ENCODE peak calls at places on chromosome 11, in seven cellular contexts. V is neural progenitor cell, E is ovary, Q is NB4, I is transverse colon, P is spleen, T is fibroblast of lung. B is an unnamed sample.

GRCh38 chr11:132080121-132080520 is 709.7 kb downstream of the NTM start:
- DNase-seq in T (no peak), E (no peak), Q (no peak), I (no peak), P (no peak), V (no peak), B (no peak)

GRCh38 chr11:19284881-19285280 is 44.1 kb upstream of the E2F8 start:
- DNase-seq in T (no peak), I (no peak), E (no peak), V (no peak), P (no peak), Q (no peak), B (no peak)

GRCh38 chr11:134033696-134034491 is 35.0 kb upstream of the JAM3 start:
- DNase-seq in V (peak), Q (peak), E (peak), P (peak), T (peak), I (peak), B (no peak)

GRCh38 chr11:58301576-58301975 is 33.5 kb upstream of the OR10W1 start:
- DNase-seq in P (no peak), I (no peak), E (no peak), V (no peak), T (peak), Q (no peak), B (no peak)

GRCh38 chr11:22244986-22245592 is 52.2 kb downstream of the ANO5 start:
- DNase-seq in Q (peak), I (peak), P (no peak), E (no peak), T (peak), V (peak), B (peak)

GRCh38 chr11:69468236-69468635 is 13.2 kb upstream of the LINC01488 start:
- DNase-seq in Q (no peak), P (peak), T (no peak), I (no peak), V (no peak), E (no peak), B (no peak)

GRCh38 chr11:88196393-88196792 is 21.1 kb upstream of the RAB38 start:
- DNase-seq in I (no peak), T (no peak), V (no peak), Q (no peak), E (no peak), P (no peak), B (no peak)

GRCh38 chr11:131748146-131749050 is 378.0 kb downstream of the NTM start:
- DNase-seq in P (no peak), I (peak), T (peak), E (no peak), V (peak), Q (peak), B (no peak)

GRCh38 chr11:8757047-8757446 is 74.5 kb downstream of the RPL27A start:
- DNase-seq in Q (no peak), P (no peak), V (no peak), I (no peak), T (peak), E (no peak), B (no peak)

GRCh38 chr11:93504110-93505095 is 38.8 kb downstream of the SMCO4 start:
- DNase-seq in Q (no peak), E (no peak), V (no peak), T (no peak), I (no peak), P (no peak), B (no peak)

GRCh38 chr11:100220801-100221200 is 466.3 kb upstream of the ARHGAP42 start:
- DNase-seq in T (no peak), P (no peak), V (peak), Q (no peak), E (no peak), I (no peak), B (no peak)

GRCh38 chr11:32752001-32752400 is 42.5 kb downstream of the CCDC73 start:
- DNase-seq in I (no peak), P (no peak), E (no peak), T (no peak), Q (no peak), V (no peak), B (no peak)

GRCh38 chr11:28767574-28767973 is 659.4 kb downstream of the METTL15 start:
- DNase-seq in E (no peak), V (no peak), P (no peak), Q (no peak), I (no peak), T (peak), B (no peak)

GRCh38 chr11:70501933-70502540 is 103.7 kb downstream of the CTTN start:
- DNase-seq in Q (no peak), P (peak), T (no peak), E (no peak), I (no peak), V (no peak), B (no peak)

GRCh38 chr11:11608783-11609232 is 13.0 kb downstream of the GALNT18 start:
- DNase-seq in T (peak), Q (no peak), P (no peak), I (no peak), V (no peak), E (no peak), B (no peak)

GRCh38 chr11:106202935-106203620 is 125.6 kb downstream of the AASDHPPT start:
- DNase-seq in E (no peak), V (no peak), I (no peak), T (peak), Q (no peak), P (no peak), B (no peak)

GRCh38 chr11:61293869-61294716 is 1.0 kb downstream of the VWCE start:
- DNase-seq in Q (peak), E (peak), P (peak), I (peak), T (peak), V (peak), B (no peak)

GRCh38 chr11:80595011-80595410 is 1154.2 kb upstream of the TENM4 start:
- DNase-seq in E (no peak), Q (no peak), I (no peak), P (no peak), T (peak), V (no peak), B (no peak)

GRCh38 chr11:57873196-57873911 is 111.8 kb downstream of the CTNND1 start:
- DNase-seq in E (no peak), V (no peak), T (peak), I (no peak), Q (no peak), P (no peak), B (no peak)

GRCh38 chr11:99791354-99791753 is 770.6 kb downstream of the CNTN5 start:
- DNase-seq in P (no peak), I (no peak), T (no peak), E (no peak), Q (no peak), V (no peak), B (no peak)

GRCh38 chr11:120525285-120526085 is 13.9 kb downstream of the GRIK4 start:
- DNase-seq in E (no peak), I (peak), T (no peak), V (no peak), P (peak), Q (no peak), B (no peak)

GRCh38 chr11:130118636-130119387 is 40.8 kb upstream of the ST14 start:
- DNase-seq in P (no peak), V (no peak), I (no peak), Q (peak), T (no peak), E (no peak), B (no peak)

GRCh38 chr11:59668950-59669610 is at the start of gene PATL1:
- DNase-seq in Q (peak), V (peak), I (peak), P (peak), E (peak), T (peak), B (peak)

GRCh38 chr11:71527576-71528210 is 626 bp downstream of the KRTAP5-7 start:
- DNase-seq in P (no peak), Q (no peak), V (no peak), E (no peak), T (no peak), I (no peak), B (no peak)

GRCh38 chr11:123973816-123974215 is 3.8 kb downstream of the OR10S1 start:
- DNase-seq in E (no peak), V (no peak), P (no peak), T (peak), Q (no peak), I (no peak), B (no peak)

GRCh38 chr11:130455493-130456127 is 7.2 kb downstream of the ADAMTS15 start:
- DNase-seq in T (no peak), P (no peak), I (peak), V (no peak), Q (no peak), E (no peak), B (no peak)

GRCh38 chr11:69374110-69374981 is 80.4 kb downstream of the MYEOV start:
- DNase-seq in P (peak), Q (no peak), I (peak), E (peak), T (no peak), V (no peak), B (no peak)

GRCh38 chr11:80109031-80109430 is 668.2 kb upstream of the TENM4 start:
- DNase-seq in V (no peak), E (no peak), P (no peak), T (peak), I (no peak), Q (no peak), B (no peak)

GRCh38 chr11:111335124-111335535 is 36.8 kb downstream of the POU2AF3 start:
- DNase-seq in T (no peak), V (no peak), P (no peak), I (no peak), E (no peak), Q (no peak), B (no peak)

GRCh38 chr11:34136420-34136819 is 31.0 kb downstream of the NAT10 start:
- DNase-seq in P (no peak), I (no peak), Q (no peak), V (no peak), E (no peak), T (peak), B (no peak)

GRCh38 chr11:61361686-61362541 is at the start of the genes CYB561A3 and TMEM138:
- DNase-seq in Q (peak), V (peak), I (peak), T (peak), P (peak), E (peak), B (peak)

GRCh38 chr11:8813658-8814057 is 97.3 kb upstream of the AKIP1 start:
- DNase-seq in E (peak), Q (peak), V (peak), P (no peak), T (peak), I (peak), B (peak)

GRCh38 chr11:16981651-16982194 is 32.5 kb downstream of the PLEKHA7 start:
- DNase-seq in I (no peak), V (peak), Q (no peak), T (peak), P (peak), E (no peak), B (no peak)

GRCh38 chr11:70519117-70519516 is 120.8 kb downstream of the CTTN start:
- DNase-seq in P (peak), I (no peak), T (peak), V (no peak), Q (no peak), E (no peak), B (no peak)

GRCh38 chr11:24249921-24250320 is 246.9 kb upstream of the LUZP2 start:
- DNase-seq in P (no peak), V (no peak), Q (no peak), I (no peak), E (no peak), T (no peak), B (no peak)

GRCh38 chr11:122105009-122105828 is 10.8 kb downstream of the BLID start:
- DNase-seq in V (peak), Q (no peak), T (peak), I (no peak), E (no peak), P (no peak), B (no peak)

GRCh38 chr11:44868455-44869421 is 81.9 kb downstream of the TP53I11 start:
- DNase-seq in Q (no peak), V (no peak), E (no peak), T (no peak), P (no peak), I (no peak), B (no peak)
- TF ChIP-seq CTCF in Q (no peak), V (no peak), E (no peak), T (no peak), P (no peak), I (no peak), B (no peak)

GRCh38 chr11:75429641-75429901 is 3.4 kb downstream of the KLHL35 start:
- DNase-seq in Q (no peak), E (no peak), T (no peak), I (no peak), V (no peak), P (no peak), B (no peak)
- H3K4me3 ChIP-seq in Q (no peak), E (no peak), T (no peak), I (peak), V (no peak), P (peak), B (no peak)

DNA sequence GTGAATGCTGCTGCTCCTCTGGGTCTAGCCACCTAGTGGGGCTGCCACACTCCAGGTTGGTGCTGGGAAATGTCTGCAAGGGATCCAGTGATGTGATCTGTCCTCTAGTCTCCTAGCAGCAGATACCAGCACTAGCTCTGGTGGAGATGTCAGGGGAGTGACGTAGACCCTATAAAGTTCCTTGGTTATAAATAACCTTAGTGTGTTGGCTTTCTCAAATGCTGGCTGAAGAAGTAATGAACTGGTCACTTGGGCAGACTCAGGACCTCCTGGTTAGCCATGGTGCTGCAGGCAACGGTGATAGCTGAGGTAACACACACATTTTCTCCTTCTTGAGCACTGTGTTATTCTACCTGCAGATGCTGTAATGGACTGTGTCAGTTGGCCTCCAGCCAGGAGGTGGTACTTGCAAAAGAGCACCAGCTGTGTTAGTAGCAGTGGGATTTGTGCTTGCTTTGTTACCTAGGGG is 35.5 kb downstream of the BBOX1 start:
- DNase-seq in E (no peak), V (peak), Q (no peak), T (no peak), P (no peak), I (no peak), B (no peak)
- TF ChIP-seq CTCF in E (no peak), V (no peak), Q (no peak), T (no peak), P (no peak), I (no peak), B (no peak)

DNA sequence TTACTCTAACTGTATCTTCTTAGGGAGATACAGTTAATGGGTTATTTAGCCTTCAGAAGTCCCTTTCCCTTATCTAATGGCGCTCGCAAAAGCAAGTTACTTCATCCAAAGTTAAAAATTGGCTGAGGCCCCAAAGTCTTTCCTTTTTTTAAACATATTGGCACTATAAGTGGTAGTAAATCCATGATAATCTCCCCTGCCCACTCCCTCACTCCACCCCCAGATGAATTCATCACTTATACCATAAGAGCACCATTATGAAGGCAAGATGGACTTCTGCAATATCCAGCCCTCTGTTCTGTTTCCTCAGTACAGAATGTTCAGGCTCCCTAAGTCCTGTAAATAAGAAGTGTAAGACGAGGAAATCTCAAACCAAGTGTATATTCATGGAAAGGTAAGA is 37.7 kb downstream of the CHKA start:
- DNase-seq in Q (no peak), V (no peak), E (no peak), I (no peak), P (no peak), T (no peak), B (no peak)
- H3K4me3 ChIP-seq in Q (no peak), V (no peak), E (no peak), I (no peak), P (no peak), T (no peak), B (no peak)

DNA sequence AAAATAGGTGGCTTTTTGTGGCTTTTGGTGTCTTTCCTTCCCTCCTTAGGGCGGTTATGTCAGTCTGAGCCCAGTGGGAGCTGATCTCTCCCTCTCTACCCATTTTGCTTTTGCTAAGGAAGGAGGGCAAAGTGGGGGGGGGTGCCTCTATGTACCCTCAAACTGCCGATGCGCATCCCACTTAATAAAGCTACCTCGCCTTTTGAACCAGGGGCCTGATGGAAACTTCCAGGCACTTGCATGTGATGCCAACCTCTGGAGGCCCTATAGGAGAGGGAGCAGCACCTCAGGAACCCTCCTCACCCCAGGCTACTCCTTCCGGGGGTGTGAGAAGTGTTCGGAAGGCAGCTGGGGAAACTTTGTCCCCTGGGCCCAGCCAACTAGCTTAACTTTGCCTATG is 97.0 kb upstream of the HSD17B12 start:
- DNase-seq in Q (no peak), E (no peak), V (no peak), P (no peak), T (no peak), I (no peak), B (no peak)
- TF ChIP-seq CTCF in Q (no peak), E (no peak), V (no peak), P (no peak), T (no peak), I (no peak), B (no peak)

GRCh38 chr11:64703048-64703447 is 19.9 kb downstream of the NRXN2 start:
- DNase-seq in T (no peak), P (no peak), I (no peak), V (no peak), E (no peak), Q (no peak), B (no peak)
- H3K4me3 ChIP-seq in T (no peak), P (no peak), I (no peak), V (no peak), E (no peak), Q (no peak), B (no peak)

GRCh38 chr11:2217211-2218081 is 45.8 kb upstream of the TH start:
- DNase-seq in E (no peak), V (no peak), I (no peak), P (peak), Q (no peak), T (no peak), B (no peak)

GRCh38 chr11:2214527-2215229 is 43.1 kb upstream of the TH start:
- DNase-seq in E (peak), P (peak), Q (no peak), T (no peak), I (no peak), V (no peak), B (no peak)

GRCh38 chr11:2216400-2217064 is 44.9 kb upstream of the TH start:
- DNase-seq in P (no peak), E (no peak), I (no peak), T (no peak), Q (peak), V (no peak), B (no peak)

GRCh38 chr11:2215230-2215560 is 43.6 kb upstream of the TH start:
- DNase-seq in Q (no peak), E (no peak), V (no peak), I (no peak), T (no peak), P (no peak), B (no peak)

DNA sequence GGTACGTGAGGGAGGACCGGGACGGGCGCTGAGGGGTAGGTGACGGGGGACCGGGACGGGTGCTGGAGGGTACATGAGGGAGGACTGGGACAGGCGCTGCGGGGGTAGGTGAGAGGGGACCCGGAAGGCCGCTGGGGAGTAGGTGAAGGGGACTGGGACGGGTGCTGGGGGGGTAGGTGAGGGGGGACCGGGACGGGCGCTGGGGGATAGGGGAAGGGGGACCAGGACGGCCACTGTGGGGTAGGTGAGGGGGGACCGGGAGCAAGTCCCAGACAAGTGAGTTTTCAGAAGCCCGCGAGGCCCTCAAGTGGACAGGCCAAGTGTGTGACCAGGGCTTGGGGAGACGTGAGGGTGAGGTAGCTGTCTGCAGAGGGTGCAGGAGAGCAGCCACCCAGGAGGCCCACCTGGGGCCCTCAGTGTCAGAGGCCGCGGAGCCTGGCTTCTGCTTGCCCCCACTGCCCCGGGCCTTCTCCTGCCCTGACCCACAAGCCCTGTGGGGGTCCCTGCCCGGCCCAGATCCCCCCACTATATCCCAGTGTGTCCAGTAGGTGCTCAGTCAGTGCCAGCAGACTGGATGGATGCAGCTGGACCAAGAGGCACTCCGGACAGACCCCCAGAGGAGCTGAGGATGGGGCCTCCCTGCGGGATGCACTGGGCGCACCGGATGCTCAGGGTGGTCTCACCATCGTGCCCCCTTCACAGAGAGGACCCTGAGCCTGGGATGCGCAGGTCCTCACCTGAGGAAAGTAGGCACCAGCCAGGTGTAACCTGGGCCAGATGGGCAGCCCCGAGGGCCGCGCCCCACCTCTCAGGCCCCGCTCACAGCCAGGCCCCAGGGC is 44.2 kb upstream of the TH start:
- DNase-seq in I (no peak), T (no peak), V (no peak), E (no peak), P (peak), Q (no peak), B (no peak)
- TF ChIP-seq CTCF in I (no peak), T (no peak), V (no peak), E (no peak), P (no peak), Q (no peak), B (no peak)

DNA sequence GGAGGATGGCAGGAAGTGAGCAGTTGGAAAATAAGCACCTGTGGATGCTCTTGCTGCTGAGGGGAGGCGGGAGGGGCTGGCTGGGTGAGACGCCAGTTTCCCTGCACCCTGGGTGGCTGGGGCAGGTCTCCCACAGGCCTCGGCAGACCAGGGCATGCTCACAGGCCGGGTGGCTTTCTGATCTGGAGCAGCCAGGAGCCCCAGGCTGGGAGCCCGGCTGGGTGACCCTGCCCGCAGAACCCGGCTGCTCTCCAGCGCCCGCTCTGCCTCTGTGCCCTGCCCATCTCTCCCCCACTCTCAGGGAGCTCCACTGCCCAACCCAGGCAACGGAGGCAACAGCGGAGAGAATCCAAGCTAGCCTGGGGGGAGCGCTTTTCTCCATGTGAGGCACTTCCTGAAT is 24.6 kb downstream of the DCPS start:
- DNase-seq in V (no peak), P (peak), T (no peak), E (no peak), Q (no peak), I (no peak), B (no peak)
- H3K4me3 ChIP-seq in V (no peak), P (no peak), T (no peak), E (no peak), Q (no peak), I (no peak), B (no peak)

GRCh38 chr11:67698247-67698646 is 23.8 kb upstream of the ALDH3B2 start:
- DNase-seq in E (no peak), Q (peak), I (no peak), V (no peak), T (no peak), P (no peak), B (peak)
- TF ChIP-seq CTCF in E (no peak), Q (peak), I (no peak), V (no peak), T (no peak), P (no peak), B (peak)

GRCh38 chr11:46391186-46391577 is 394 bp downstream of the CHRM4 start:
- DNase-seq in Q (no peak), T (no peak), V (no peak), I (no peak), E (no peak), P (no peak), B (no peak)
- H3K4me3 ChIP-seq in Q (no peak), T (no peak), V (peak), I (peak), E (no peak), P (peak), B (no peak)